ENCODE peak calls at places on chromosomes 1 and 21, in seven cellular contexts. One of them, this sample, is unnamed.
A peak's percentile ranks its signal among the peaks of the same experiment; 100 is the strongest.

GRCh38 chr21:45279446-45280177 is 8.1 kb downstream of the POFUT2 start:
- DNase-seq in psoas muscle: no peak
- DNase-seq in hepatocyte: no peak
- DNase-seq in A549: no peak
- DNase-seq in tibial nerve: no peak
- DNase-seq in right lobe of liver: no peak
- DNase-seq in fibroblast of lung: no peak
- DNase-seq in this sample: no peak

GRCh38 chr1:107829083-107829771 is 135.8 kb downstream of the VAV3 start:
- DNase-seq in psoas muscle: no peak
- DNase-seq in hepatocyte: no peak
- DNase-seq in A549: no peak
- DNase-seq in tibial nerve: no peak
- DNase-seq in right lobe of liver: no peak
- DNase-seq in fibroblast of lung: peak; percentile 48
- DNase-seq in this sample: no peak

GRCh38 chr1:26177182-26177684 is at the start of gene CNKSR1:
- DNase-seq in psoas muscle: no peak
- DNase-seq in hepatocyte: peak; percentile 90
- DNase-seq in A549: no peak
- DNase-seq in tibial nerve: no peak
- DNase-seq in right lobe of liver: no peak
- DNase-seq in fibroblast of lung: no peak
- DNase-seq in this sample: no peak

GRCh38 chr1:185775505-185775904 is 41.3 kb downstream of the HMCN1 start:
- DNase-seq in psoas muscle: no peak
- DNase-seq in hepatocyte: no peak
- DNase-seq in A549: no peak
- DNase-seq in tibial nerve: no peak
- DNase-seq in right lobe of liver: no peak
- DNase-seq in fibroblast of lung: no peak
- DNase-seq in this sample: no peak

GRCh38 chr1:220791959-220792358 is 5.2 kb downstream of the MTARC1 start:
- DNase-seq in psoas muscle: peak; percentile 43
- DNase-seq in hepatocyte: no peak
- DNase-seq in A549: no peak
- DNase-seq in tibial nerve: peak; percentile 49
- DNase-seq in right lobe of liver: no peak
- DNase-seq in fibroblast of lung: no peak
- DNase-seq in this sample: no peak

GRCh38 chr1:16019580-16020277 is 1.9 kb upstream of the HSPB7 start:
- DNase-seq in psoas muscle: peak; percentile 81
- DNase-seq in hepatocyte: peak; percentile 44
- DNase-seq in A549: no peak
- DNase-seq in tibial nerve: no peak
- DNase-seq in right lobe of liver: no peak
- DNase-seq in fibroblast of lung: peak; percentile 59
- DNase-seq in this sample: no peak

GRCh38 chr1:193537266-193538003 is 351.0 kb upstream of the B3GALT2 start:
- DNase-seq in psoas muscle: no peak
- DNase-seq in hepatocyte: no peak
- DNase-seq in A549: no peak
- DNase-seq in tibial nerve: no peak
- DNase-seq in right lobe of liver: no peak
- DNase-seq in fibroblast of lung: no peak
- DNase-seq in this sample: no peak

GRCh38 chr1:71565267-71565666 is 484.4 kb upstream of the ZRANB2 start:
- DNase-seq in psoas muscle: peak; percentile 8
- DNase-seq in hepatocyte: peak; percentile 38
- DNase-seq in A549: no peak
- DNase-seq in tibial nerve: no peak
- DNase-seq in right lobe of liver: no peak
- DNase-seq in fibroblast of lung: peak; percentile 42
- DNase-seq in this sample: peak; percentile 64

GRCh38 chr1:196608401-196609113 is at the start of gene KCNT2:
- DNase-seq in psoas muscle: peak; percentile 62
- DNase-seq in hepatocyte: peak; percentile 84
- DNase-seq in A549: peak; percentile 21
- DNase-seq in tibial nerve: peak; percentile 55
- DNase-seq in right lobe of liver: peak; percentile 83
- DNase-seq in fibroblast of lung: peak; percentile 88
- DNase-seq in this sample: peak; percentile 4
- H3K27ac ChIP-seq in psoas muscle: no peak within 1 kb of the TSS
- H3K27ac ChIP-seq in hepatocyte: peak within 1 kb of the TSS; percentile 88
- H3K27ac ChIP-seq in A549: peak within 1 kb of the TSS; percentile 78
- H3K27ac ChIP-seq in tibial nerve: peak within 1 kb of the TSS; percentile 85
- H3K27ac ChIP-seq in right lobe of liver: peak within 1 kb of the TSS; percentile 85
- H3K27ac ChIP-seq in fibroblast of lung: no peak within 1 kb of the TSS
- H3K27ac ChIP-seq in this sample: no peak within 1 kb of the TSS

GRCh38 chr1:158117854-158118691 is 62.6 kb upstream of the CD1D start:
- DNase-seq in psoas muscle: no peak
- DNase-seq in hepatocyte: peak; percentile 80
- DNase-seq in A549: peak; percentile 81
- DNase-seq in tibial nerve: peak; percentile 39
- DNase-seq in right lobe of liver: peak; percentile 38
- DNase-seq in fibroblast of lung: peak; percentile 26
- DNase-seq in this sample: no peak
- TF ChIP-seq CTCF in psoas muscle: peak; percentile 31
- TF ChIP-seq CTCF in hepatocyte: peak; percentile 55
- TF ChIP-seq CTCF in A549: peak; percentile 47
- TF ChIP-seq CTCF in tibial nerve: peak; percentile 27
- TF ChIP-seq CTCF in right lobe of liver: peak; percentile 43
- TF ChIP-seq CTCF in fibroblast of lung: peak; percentile 48
- TF ChIP-seq CTCF in this sample: peak; percentile 80

GRCh38 chr1:201481004-201481380 is 12.0 kb upstream of the PHLDA3 start:
- DNase-seq in psoas muscle: no peak
- DNase-seq in hepatocyte: no peak
- DNase-seq in A549: no peak
- DNase-seq in tibial nerve: no peak
- DNase-seq in right lobe of liver: no peak
- DNase-seq in fibroblast of lung: no peak
- DNase-seq in this sample: no peak
- H3K4me3 ChIP-seq in psoas muscle: peak overlapping the region; percentile 51
- H3K4me3 ChIP-seq in hepatocyte: no peak overlapping the region
- H3K4me3 ChIP-seq in A549: peak overlapping the region; percentile 39
- H3K4me3 ChIP-seq in tibial nerve: peak overlapping the region; percentile 30
- H3K4me3 ChIP-seq in right lobe of liver: no peak overlapping the region
- H3K4me3 ChIP-seq in fibroblast of lung: peak overlapping the region; percentile 45
- H3K4me3 ChIP-seq in this sample: no peak overlapping the region

DNA sequence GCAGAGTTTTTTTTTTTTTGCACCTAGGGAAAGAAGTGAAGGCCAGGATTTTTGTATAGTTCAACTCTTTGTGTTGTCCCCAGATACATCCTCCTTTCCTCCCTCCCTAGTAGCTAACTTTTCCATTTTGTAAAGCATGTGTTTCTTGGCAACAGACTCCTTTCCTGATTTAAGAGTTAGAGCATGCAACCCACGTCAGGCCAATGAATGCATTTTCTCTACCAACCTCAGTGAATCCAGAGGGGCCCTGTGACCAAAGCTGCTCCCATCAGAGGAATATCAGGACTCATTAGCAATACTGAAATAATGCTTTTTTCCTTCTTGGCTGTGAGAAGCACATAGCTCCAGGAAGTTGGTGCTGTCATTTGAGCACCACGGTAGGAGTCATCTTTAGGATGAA is 287.2 kb downstream of the LMO4 start:
- DNase-seq in psoas muscle: no peak
- DNase-seq in hepatocyte: no peak
- DNase-seq in A549: no peak
- DNase-seq in tibial nerve: no peak
- DNase-seq in right lobe of liver: no peak
- DNase-seq in fibroblast of lung: peak; percentile 37
- DNase-seq in this sample: no peak
- H3K27ac ChIP-seq in psoas muscle: no peak overlapping the region
- H3K27ac ChIP-seq in hepatocyte: no peak overlapping the region
- H3K27ac ChIP-seq in A549: no peak overlapping the region
- H3K27ac ChIP-seq in tibial nerve: peak overlapping the region; percentile 25
- H3K27ac ChIP-seq in right lobe of liver: no peak overlapping the region
- H3K27ac ChIP-seq in fibroblast of lung: no peak overlapping the region
- H3K27ac ChIP-seq in this sample: no peak overlapping the region